ENCODE peak calls at places on chromosomes 2 and 18, in six cellular contexts. R, V, U, T, C and J are unnamed samples. For H3K9me3, the result is how much of the 10 kb centered on the place peaks cover.

GRCh38 chr18:21134895-21135294 is 23.3 kb upstream of the ROCK1 start:
- DNase-seq in R (no peak), V (no peak), U (peak), T (no peak), C (no peak), J (no peak)

GRCh38 chr2:108324531-108325256 is 36.0 kb downstream of the SULT1C2 start:
- DNase-seq in R (no peak), V (no peak), U (peak), T (no peak), C (no peak), J (no peak)

GRCh38 chr18:44682871-44683221 is 2.2 kb downstream of the SETBP1 start:
- DNase-seq in R (no peak), V (no peak), U (peak), T (peak), C (no peak), J (no peak)

GRCh38 chr18:961644-962355 is 57.1 kb downstream of the ADCYAP1 start:
- DNase-seq in R (no peak), V (no peak), U (peak), T (no peak), C (peak), J (peak)

GRCh38 chr2:152491139-152491472 is 156.1 kb downstream of the FMNL2 start:
- DNase-seq in R (no peak), V (no peak), U (no peak), T (no peak), C (no peak), J (no peak)

GRCh38 chr2:99066602-99067001 is 74.9 kb upstream of the C2orf15 start:
- DNase-seq in R (no peak), V (no peak), U (peak), T (peak), C (no peak), J (no peak)

GRCh38 chr18:59011786-59012185 is 127.9 kb upstream of the SEC11C start:
- DNase-seq in R (no peak), V (no peak), U (no peak), T (no peak), C (no peak), J (no peak)

GRCh38 chr2:212480447-212480846 is 58.2 kb downstream of the ERBB4 start:
- DNase-seq in R (no peak), V (no peak), U (no peak), T (no peak), C (no peak), J (no peak)

GRCh38 chr2:9741110-9741509 is 102.2 kb upstream of the TAF1B start:
- DNase-seq in R (no peak), V (no peak), U (no peak), T (no peak), C (no peak), J (no peak)

DNA sequence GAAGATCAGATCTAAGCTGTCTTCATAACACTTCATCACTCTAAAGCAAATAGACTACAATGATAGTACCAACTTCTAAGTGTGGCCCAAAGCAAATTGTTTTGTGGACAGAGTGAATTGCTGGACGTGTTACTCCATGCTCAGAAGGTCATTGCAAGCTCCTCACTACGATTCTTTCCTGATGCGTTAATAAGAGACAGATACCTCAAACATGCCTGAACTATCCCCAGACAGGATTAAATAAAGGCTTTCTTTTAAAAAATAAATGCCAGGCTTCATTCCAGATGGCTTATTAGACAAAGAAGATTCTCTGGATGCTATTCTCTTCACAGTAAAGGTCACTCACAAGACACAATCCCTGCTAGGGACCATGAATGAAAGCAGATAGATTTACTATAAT is 621.2 kb downstream of the DCDC2C start:
- DNase-seq in R (no peak), V (peak), U (no peak), T (no peak), C (no peak), J (no peak)
- H3K9me3 ChIP-seq in R (under half), V (under half), U (under half), T (under half), C (under half), J (under half)

DNA sequence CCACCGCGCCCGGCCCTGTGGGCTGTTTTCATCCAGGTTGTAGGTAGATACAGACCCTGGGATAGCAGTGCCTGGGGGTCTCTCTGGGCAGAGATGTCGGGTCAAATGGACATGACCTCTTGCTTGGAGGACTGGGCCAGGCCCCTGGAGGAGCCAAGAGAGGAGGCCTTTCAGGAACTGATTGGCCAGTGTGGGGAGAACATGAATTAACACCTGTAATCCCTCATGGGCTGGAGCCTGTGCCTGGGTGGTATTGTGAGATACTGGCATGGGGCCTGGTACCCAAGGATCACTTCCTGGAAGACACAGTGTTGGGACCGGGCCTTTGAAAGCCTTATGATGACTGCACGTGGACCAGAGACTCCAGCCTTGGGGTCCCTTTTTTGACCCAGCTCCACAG is 158.7 kb upstream of the SKOR2 start:
- DNase-seq in R (no peak), V (no peak), U (no peak), T (no peak), C (no peak), J (no peak)
- H3K9me3 ChIP-seq in R (under half), V (under half), U (under half), T (under half), C (under half), J (under half)

GRCh38 chr18:78725426-78725825 is 254.2 kb upstream of the SALL3 start:
- DNase-seq in R (no peak), V (no peak), U (no peak), T (no peak), C (no peak), J (no peak)
- H3K9me3 ChIP-seq in R (under half), V (under half), U (under half), T (under half), C (under half), J (under half)

DNA sequence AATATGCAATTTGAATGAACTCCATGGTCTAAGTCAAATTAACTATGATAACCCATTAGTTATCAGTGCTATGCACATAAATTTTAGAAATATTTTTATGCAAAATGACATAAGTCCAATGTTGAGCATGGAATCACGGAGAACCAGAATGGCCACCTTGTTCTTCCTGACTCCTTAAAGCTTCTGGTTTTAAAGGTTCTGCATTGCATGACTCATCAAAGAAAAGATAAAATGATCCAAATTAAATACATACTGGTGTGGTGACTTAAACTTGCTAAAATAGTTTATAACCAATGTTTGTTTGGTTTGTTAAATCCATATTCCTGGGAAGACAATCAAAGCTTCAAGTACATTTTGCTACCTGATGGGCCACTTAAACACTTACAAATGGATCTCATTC is 1146.9 kb upstream of the NRXN1 start:
- DNase-seq in R (no peak), V (no peak), U (peak), T (no peak), C (no peak), J (no peak)
- H3K9me3 ChIP-seq in R (under half), V (under half), U (under half), T (under half), C (under half), J (under half)

DNA sequence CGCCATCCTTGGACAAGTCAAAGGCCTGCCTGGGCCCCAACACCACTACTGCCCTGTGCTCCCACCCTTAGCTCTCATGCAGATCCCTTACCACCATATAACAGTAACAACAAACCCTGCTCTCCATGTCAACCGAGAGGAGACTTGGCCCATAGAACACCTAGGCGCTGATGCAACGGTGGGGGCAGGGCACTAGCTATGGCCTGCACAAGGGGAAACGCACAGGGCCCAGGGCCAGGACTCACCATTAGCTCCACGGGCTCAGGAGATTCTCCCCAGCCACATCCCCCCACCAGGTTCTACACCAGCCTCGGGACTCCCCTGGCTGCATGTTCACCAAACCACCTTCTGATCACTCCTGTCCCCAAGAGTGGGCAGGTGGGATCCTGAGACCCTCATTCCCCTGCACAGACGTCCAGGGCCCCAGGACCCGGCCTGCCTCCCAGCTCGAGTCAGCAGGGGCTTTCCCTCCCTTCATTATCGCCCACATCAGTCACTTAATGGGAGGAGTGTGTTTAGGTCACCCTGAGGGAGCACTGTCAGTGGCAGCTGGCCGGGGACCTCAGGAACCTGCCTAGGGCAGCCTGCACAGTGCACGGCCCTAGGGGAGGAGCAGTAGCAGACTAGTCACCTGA is 29.3 kb downstream of the ANKMY1 start:
- DNase-seq in R (no peak), V (no peak), U (no peak), T (no peak), C (no peak), J (no peak)
- H3K9me3 ChIP-seq in R (under half), V (under half), U (under half), T (under half), C (under half), J (under half)

GRCh38 chr2:100893753-100894530 is 74.0 kb downstream of the NPAS2 start:
- DNase-seq in R (no peak), V (no peak), U (peak), T (peak), C (no peak), J (no peak)

GRCh38 chr2:100894531-100895156 is 74.7 kb downstream of the NPAS2 start:
- DNase-seq in R (no peak), V (no peak), U (no peak), T (no peak), C (no peak), J (no peak)

GRCh38 chr2:100898035-100898689 is 78.2 kb downstream of the NPAS2 start:
- DNase-seq in R (no peak), V (no peak), U (no peak), T (no peak), C (no peak), J (no peak)

GRCh38 chr2:100895402-100895801 is 75.5 kb downstream of the NPAS2 start:
- DNase-seq in R (no peak), V (no peak), U (peak), T (peak), C (no peak), J (no peak)

GRCh38 chr2:100895934-100896685 is 76.2 kb downstream of the NPAS2 start:
- DNase-seq in R (no peak), V (no peak), U (no peak), T (no peak), C (no peak), J (no peak)
- H3K9me3 ChIP-seq in R (under half), V (under half), U (under half), T (under half), C (under half), J (under half)

DNA sequence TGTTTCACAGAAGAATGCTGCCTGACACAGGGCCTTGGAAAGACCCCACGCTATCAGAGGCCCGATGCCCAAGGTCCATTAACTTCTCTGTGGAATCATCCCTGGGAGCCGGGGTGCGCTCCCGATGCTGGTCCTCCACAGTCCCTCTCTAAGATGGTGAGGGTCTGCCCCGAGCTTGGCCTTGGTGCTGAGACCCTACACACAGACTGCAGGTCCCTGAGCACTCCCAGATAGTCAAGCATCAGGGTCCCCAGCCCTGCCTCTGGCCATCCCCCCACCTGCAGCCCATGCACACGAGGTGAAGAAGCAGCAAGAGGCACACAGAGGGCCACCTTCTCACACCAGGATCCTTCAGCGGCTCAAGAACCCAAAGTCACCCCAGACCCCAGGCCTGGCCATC is 263.3 kb downstream of the MYCN start:
- DNase-seq in R (no peak), V (no peak), U (no peak), T (no peak), C (no peak), J (no peak)
- H3K9me3 ChIP-seq in R (under half), V (under half), U (under half), T (under half), C (under half), J (under half)

GRCh38 chr18:79890638-79891037 is 60.8 kb downstream of the SLC66A2 start:
- DNase-seq in R (no peak), V (no peak), U (no peak), T (no peak), C (no peak), J (no peak)
- H3K9me3 ChIP-seq in R (under half), V (under half), U (under half), T (under half), C (under half), J (under half)

GRCh38 chr2:82641781-82642180 is 1817.3 kb downstream of the SUCLG1 start:
- DNase-seq in R (no peak), V (no peak), U (no peak), T (no peak), C (no peak), J (no peak)

DNA sequence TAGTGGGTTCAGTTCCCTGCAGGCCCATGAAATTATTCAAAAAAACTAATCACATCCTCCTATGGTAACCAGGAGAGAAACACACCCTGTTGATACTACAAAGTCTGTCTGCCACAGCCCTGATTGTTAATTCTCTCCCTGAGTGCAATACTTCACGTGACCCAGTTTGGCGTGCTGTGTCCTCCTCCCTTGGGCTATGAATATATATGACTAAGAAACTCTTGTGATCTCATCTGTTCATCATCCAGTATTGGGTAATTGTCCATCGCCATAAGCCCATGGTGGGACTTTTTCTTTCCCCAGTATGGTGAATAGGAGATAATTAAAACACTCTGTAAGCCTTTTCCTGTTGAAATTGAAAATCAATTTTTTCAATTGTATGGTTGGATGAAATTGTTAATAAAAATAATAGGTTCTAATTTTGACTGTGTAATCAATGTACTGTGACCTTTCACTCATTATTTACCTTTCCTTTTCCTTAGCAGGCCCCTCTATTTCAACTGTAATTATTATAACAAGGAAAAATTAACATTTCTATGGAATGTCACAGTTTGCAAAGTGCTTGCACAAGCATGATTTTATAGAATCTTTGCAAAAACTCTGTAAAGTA is 1822.6 kb downstream of the SUCLG1 start:
- DNase-seq in R (no peak), V (no peak), U (peak), T (no peak), C (no peak), J (no peak)
- H3K9me3 ChIP-seq in R (under half), V (under half), U (under half), T (under half), C (under half), J (under half)